ENCODE peak calls at places on chromosomes 12 and 14, in six cellular contexts. M is Calu3, H is fibroblast of the aortic adventitia, F is ascending aorta, E is HepG2, G is astrocyte. I is an unnamed sample.

GRCh38 chr14:51293149-51293925 is 53.3 kb downstream of the TMX1 start:
- DNase-seq in E (no peak), H (peak), F (no peak), G (peak), M (no peak), I (peak)

GRCh38 chr14:72000907-72001306 is 68.7 kb downstream of the RGS6 start:
- DNase-seq in M (no peak), G (no peak), H (no peak), F (no peak), E (no peak), I (no peak)

GRCh38 chr12:116291218-116291617 is 13.7 kb upstream of the MED13L start:
- DNase-seq in G (no peak), H (no peak), E (no peak), M (no peak), F (no peak), I (no peak)

GRCh38 chr12:105805730-105806390 is 332.9 kb downstream of the NUAK1 start:
- DNase-seq in G (no peak), F (no peak), E (no peak), M (no peak), H (no peak), I (no peak)

GRCh38 chr12:108847705-108848104 is 9.7 kb downstream of the SSH1 start:
- DNase-seq in H (no peak), E (no peak), M (no peak), G (no peak), F (no peak), I (no peak)

GRCh38 chr12:38149395-38150073 is 167.0 kb upstream of the ALG10B start:
- DNase-seq in G (no peak), M (peak), F (no peak), E (no peak), H (no peak), I (no peak)

GRCh38 chr12:92466391-92467305 is 236.1 kb upstream of the PLEKHG7 start:
- DNase-seq in F (no peak), E (no peak), M (no peak), G (peak), H (no peak), I (no peak)

GRCh38 chr14:103372552-103373304 is 12.5 kb upstream of the MARK3 start:
- DNase-seq in F (no peak), H (peak), E (peak), M (peak), G (peak), I (peak)

GRCh38 chr12:104864668-104865067 is 93.4 kb downstream of the SLC41A2 start:
- DNase-seq in F (no peak), G (no peak), M (no peak), E (no peak), H (peak), I (no peak)

GRCh38 chr14:100623557-100623956 is 36.3 kb upstream of the BEGAIN start:
- DNase-seq in M (no peak), H (no peak), G (no peak), E (no peak), F (no peak), I (no peak)

GRCh38 chr12:88805692-88806091 is 225.4 kb upstream of the KITLG start:
- DNase-seq in E (no peak), M (no peak), F (no peak), G (no peak), H (no peak), I (no peak)

GRCh38 chr12:60421741-60422140 is 825.9 kb downstream of the SLC16A7 start:
- DNase-seq in M (no peak), E (no peak), H (no peak), G (peak), F (no peak), I (no peak)

GRCh38 chr12:70398862-70399261 is 32.8 kb downstream of the KCNMB4 start:
- DNase-seq in E (no peak), H (no peak), M (no peak), G (no peak), F (no peak), I (no peak)

GRCh38 chr12:110853856-110854255 is 7.1 kb downstream of the CCDC63 start:
- DNase-seq in M (no peak), H (peak), F (no peak), E (no peak), G (no peak), I (no peak)

GRCh38 chr12:32516230-32516629 is 116.9 kb downstream of the FGD4 start:
- DNase-seq in F (no peak), H (no peak), M (no peak), G (no peak), E (no peak), I (no peak)

GRCh38 chr12:57237952-57238853 is 8.7 kb downstream of the SHMT2 start:
- DNase-seq in M (no peak), H (no peak), E (no peak), F (no peak), G (no peak), I (no peak)

GRCh38 chr12:47493801-47494200 is 212.0 kb downstream of the RPAP3 start:
- DNase-seq in F (no peak), M (no peak), H (no peak), E (no peak), G (no peak), I (no peak)

GRCh38 chr12:69897744-69898143 is 72.7 kb downstream of the MYRFL start:
- DNase-seq in F (no peak), M (peak), H (peak), E (no peak), G (peak), I (no peak)

GRCh38 chr14:68734231-68734732 is 58.6 kb downstream of the ZFP36L1 start:
- DNase-seq in E (no peak), G (peak), F (no peak), H (no peak), M (no peak), I (peak)

GRCh38 chr12:50111693-50112455 is at the start of gene COX14:
- DNase-seq in G (peak), H (peak), E (peak), M (peak), F (peak), I (peak)
- TF ChIP-seq CTCF in G (peak), H (peak), E (peak), M (peak), F (no peak), I (peak)

GRCh38 chr12:120225852-120226640 is 25.1 kb upstream of the RPLP0 start:
- DNase-seq in E (no peak), H (peak), M (peak), F (no peak), G (no peak), I (no peak)
- TF ChIP-seq CTCF in E (no peak), H (peak), M (no peak), F (no peak), G (no peak), I (no peak)

GRCh38 chr14:55138091-55138490 is 9.0 kb downstream of the LGALS3 start:
- DNase-seq in F (no peak), G (no peak), H (no peak), M (peak), E (no peak), I (no peak)
- TF ChIP-seq CTCF in F (no peak), G (peak), H (peak), M (peak), E (peak), I (no peak)

GRCh38 chr12:55443776-55444175 is at the start of gene OR6C2:
- DNase-seq in E (no peak), G (no peak), F (no peak), H (no peak), M (no peak), I (no peak)

GRCh38 chr12:55446334-55446733 is 2.5 kb downstream of the OR6C2 start:
- DNase-seq in E (peak), F (no peak), M (no peak), G (no peak), H (no peak), I (no peak)
- TF ChIP-seq CTCF in E (peak), F (no peak), M (no peak), G (no peak), H (no peak), I (no peak)

I was measured in adrenal gland.